ENCODE peak calls at places on chromosomes 11 and 22, in six cellular contexts. H is SK-N-SH, B is K562, Y is stomach, O is transverse colon, Z is suprapubic skin. W is an unnamed sample.

GRCh38 chr11:81548123-81548522 is 1185.5 kb downstream of the FAM181B start:
- DNase-seq in H (no peak), B (no peak), Y (no peak), O (no peak), Z (no peak), W (no peak)

GRCh38 chr22:34111210-34111824 is 191.0 kb upstream of the LARGE1 start:
- DNase-seq in H (peak; percentile 48), B (peak; percentile 11), Y (peak; percentile 33), O (peak; percentile 12), Z (no peak), W (peak; percentile 64)

GRCh38 chr22:19816372-19817119 is 38.1 kb downstream of the GNB1L start:
- DNase-seq in H (no peak), B (no peak), Y (peak; percentile 9), O (no peak), Z (peak; percentile 69), W (no peak)

GRCh38 chr11:93587858-93588581 is 44.8 kb upstream of the SMCO4 start:
- DNase-seq in H (no peak), B (peak; percentile 49), Y (no peak), O (no peak), Z (no peak), W (no peak)

GRCh38 chr11:48033918-48034341 is 53.6 kb downstream of the PTPRJ start:
- DNase-seq in H (no peak), B (no peak), Y (no peak), O (no peak), Z (no peak), W (no peak)

GRCh38 chr11:106482920-106483761 is 405.7 kb downstream of the AASDHPPT start:
- DNase-seq in H (no peak), B (no peak), Y (no peak), O (no peak), Z (no peak), W (no peak)

GRCh38 chr11:73085189-73085875 is 56.8 kb downstream of the FCHSD2 start:
- DNase-seq in H (no peak), B (no peak), Y (no peak), O (no peak), Z (no peak), W (no peak)

GRCh38 chr11:86440305-86440716 is 65.6 kb downstream of the CCDC81 start:
- DNase-seq in H (no peak), B (no peak), Y (no peak), O (no peak), Z (no peak), W (peak; percentile 73)

GRCh38 chr22:20741634-20742581 is 32.0 kb upstream of the SERPIND1 start:
- DNase-seq in H (peak; percentile 66), B (peak; percentile 90), Y (no peak), O (peak; percentile 22), Z (no peak), W (no peak)

DNA sequence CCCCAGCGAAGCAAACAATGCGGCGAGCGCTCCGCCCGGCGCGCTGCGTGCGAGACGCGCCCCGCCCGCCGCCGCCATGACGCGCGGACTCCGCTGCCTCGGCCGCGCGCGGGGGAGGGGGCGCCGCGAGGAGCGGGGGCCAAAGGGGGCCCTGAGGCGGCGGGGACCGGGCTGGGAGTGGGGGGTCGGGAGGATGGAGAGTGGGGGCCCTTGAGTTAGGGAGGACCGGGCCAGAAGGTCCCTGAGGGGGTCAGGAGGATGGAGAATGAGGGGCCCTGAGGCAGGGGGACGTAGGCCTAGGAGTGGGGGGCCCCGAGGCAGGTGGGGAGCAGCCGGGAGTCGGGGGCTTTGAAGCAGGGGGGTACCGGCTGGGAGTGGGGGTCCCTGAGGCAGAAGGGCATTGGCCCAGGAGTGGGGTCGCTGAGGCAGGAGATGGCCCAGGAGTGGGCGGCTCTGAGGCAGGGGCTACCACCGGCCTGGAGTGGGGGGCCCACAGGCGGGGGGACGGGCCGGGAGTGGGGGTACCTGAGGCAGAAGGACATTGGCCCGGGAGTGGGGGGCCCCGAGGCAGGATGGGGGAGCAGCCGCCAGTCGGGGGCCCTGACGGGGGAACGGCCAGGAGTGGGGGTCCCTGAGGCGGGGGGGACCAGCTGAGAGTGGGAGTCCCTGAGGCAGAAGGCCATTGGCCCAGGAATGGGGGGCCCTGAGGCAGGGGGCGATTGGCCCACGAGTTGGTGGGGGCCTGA is at the start of gene BRD1:
- DNase-seq in H (peak; percentile 89), B (peak; percentile 62), Y (peak; percentile 73), O (peak; percentile 71), Z (no peak), W (no peak)
- TF ChIP-seq POLR2AphosphoS5 in H (peak; percentile 33), B (no peak), Y (no peak), O (peak; percentile 57), Z (no peak), W (no peak)

GRCh38 chr11:95239871-95240648 is 9.1 kb upstream of the SESN3 start:
- DNase-seq in H (no peak), B (no peak), Y (no peak), O (no peak), Z (no peak), W (no peak)
- TF ChIP-seq EP300 in H (no peak), B (no peak), Y (no peak), O (no peak), Z (no peak), W (no peak)

GRCh38 chr11:132122701-132123100 is 752.3 kb downstream of the NTM start:
- DNase-seq in H (no peak), B (no peak), Y (no peak), O (no peak), Z (no peak), W (no peak)
- H3K4me1 ChIP-seq in H (peaks cover 10% of the 10 kb centered on the region), B (no peaks in the 10 kb centered on the region), Y (peaks cover 21% of the 10 kb centered on the region), O (no peaks in the 10 kb centered on the region), Z (peaks cover 18% of the 10 kb centered on the region), W (no peaks in the 10 kb centered on the region)

GRCh38 chr11:65419773-65420481 is 2.7 kb upstream of the NEAT1 start:
- DNase-seq in H (peak; percentile 46), B (peak; percentile 71), Y (peak; percentile 95), O (peak; percentile 94), Z (peak; percentile 97), W (peak; percentile 98)
- TF ChIP-seq POLR2AphosphoS5 in H (peak; percentile 37), B (peak; percentile 72), Y (peak; percentile 94), O (peak; percentile 94), Z (peak; percentile 52), W (peak; percentile 88)

GRCh38 chr11:117220999-117221774 is 10.7 kb downstream of the PCSK7 start:
- DNase-seq in H (no peak), B (no peak), Y (no peak), O (peak; percentile 21), Z (no peak), W (peak; percentile 93)

GRCh38 chr11:117222991-117223740 is 8.7 kb downstream of the PCSK7 start:
- DNase-seq in H (no peak), B (no peak), Y (no peak), O (no peak), Z (peak; percentile 40), W (peak; percentile 66)

GRCh38 chr11:117219995-117220394 is 11.9 kb downstream of the PCSK7 start:
- DNase-seq in H (no peak), B (peak; percentile 55), Y (no peak), O (no peak), Z (no peak), W (peak; percentile 35)

GRCh38 chr11:117220568-117220967 is 11.3 kb downstream of the PCSK7 start:
- DNase-seq in H (no peak), B (no peak), Y (no peak), O (no peak), Z (no peak), W (peak; percentile 94)

DNA sequence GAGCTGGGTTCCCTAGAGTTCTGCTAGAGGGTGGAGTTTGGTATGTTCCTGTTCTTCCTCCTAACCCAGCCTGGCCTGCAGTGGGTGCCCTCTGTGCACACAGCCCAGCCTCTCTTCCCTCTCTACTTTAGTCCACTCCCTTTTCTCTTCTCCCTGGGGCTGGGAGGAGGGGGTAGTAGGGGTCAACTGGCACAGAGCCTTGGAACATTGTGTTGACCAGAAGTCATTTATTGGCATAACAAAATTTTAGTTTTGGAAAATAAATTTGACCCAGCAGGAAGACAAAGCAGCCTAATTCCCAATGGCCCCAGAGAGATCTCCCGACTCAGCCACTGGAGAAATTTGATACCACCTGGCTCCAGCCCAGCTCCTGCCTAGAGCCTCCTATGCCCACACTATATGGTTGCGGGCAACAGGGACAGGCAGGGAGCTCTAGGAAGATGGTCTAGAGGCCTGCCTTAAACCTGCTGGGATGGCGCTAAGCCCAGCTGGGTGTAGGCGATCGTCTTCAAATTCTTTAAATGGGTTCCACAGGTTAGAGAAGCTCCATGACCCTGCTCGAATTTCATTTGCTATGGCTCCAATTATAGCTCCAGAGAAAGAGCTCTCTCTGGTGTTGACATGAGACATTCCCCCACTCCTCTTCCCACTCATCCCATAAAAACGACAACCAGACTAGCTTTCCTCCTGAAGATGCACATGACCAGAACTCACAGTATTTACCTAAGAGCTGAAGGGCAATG is 9.9 kb downstream of the PCSK7 start:
- DNase-seq in H (no peak), B (no peak), Y (peak; percentile 60), O (peak; percentile 67), Z (peak; percentile 82), W (peak; percentile 92)
- TF ChIP-seq EP300 in H (no peak), B (no peak), Y (peak; percentile 5), O (peak; percentile 84), Z (no peak), W (peak; percentile 80)

DNA sequence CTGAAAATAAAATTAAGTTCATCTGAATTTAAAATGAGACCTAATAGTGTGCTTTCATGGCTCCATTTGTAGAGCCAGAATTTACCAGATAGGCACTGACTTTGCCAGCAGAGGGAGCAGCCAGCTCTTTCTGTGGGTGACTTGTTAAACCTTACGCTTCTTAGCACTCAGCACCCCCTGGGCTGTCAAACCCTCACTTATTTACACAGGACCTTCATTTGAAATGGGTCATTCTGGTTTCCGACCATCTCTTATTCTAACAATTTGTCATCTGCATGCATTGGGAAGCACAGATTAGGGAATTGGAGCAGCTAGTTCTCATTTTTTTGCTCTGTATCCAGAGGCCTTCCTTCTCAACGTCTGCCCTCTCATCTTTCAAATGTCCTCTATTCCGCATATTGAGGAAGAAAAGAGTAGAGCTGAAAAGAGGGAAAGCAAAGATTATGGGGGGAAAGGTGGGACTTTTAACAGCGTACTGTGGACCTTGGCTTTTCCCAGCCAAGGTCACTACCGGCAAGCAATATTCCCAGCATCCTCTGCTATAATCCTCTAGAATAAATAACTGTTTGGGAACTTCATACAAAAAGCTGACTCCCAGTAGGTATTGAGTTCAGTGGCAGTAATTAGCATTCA is 3.1 kb downstream of the ASRGL1 start:
- DNase-seq in H (peak; percentile 50), B (peak; percentile 39), Y (peak; percentile 68), O (peak; percentile 67), Z (no peak), W (peak; percentile 69)
- H3K4me1 ChIP-seq in H (no peaks in the 10 kb centered on the region), B (peaks cover 21% of the 10 kb centered on the region), Y (peaks cover 43% of the 10 kb centered on the region), O (peaks cover 5% of the 10 kb centered on the region), Z (peaks cover 12% of the 10 kb centered on the region), W (no peaks in the 10 kb centered on the region)

GRCh38 chr11:8658210-8658968 is 24.1 kb downstream of the TRIM66 start:
- DNase-seq in H (no peak), B (no peak), Y (no peak), O (no peak), Z (no peak), W (no peak)
- TF ChIP-seq POLR2AphosphoS5 in H (no peak), B (no peak), Y (no peak), O (no peak), Z (no peak), W (no peak)

W was measured in sigmoid colon.